ENCODE peak calls at places on chromosomes 3 and 15, in five cellular contexts. C is adrenal gland, Y is Peyer's patch, E is uterus, H is left ventricle myocardium inferior. Z is an unnamed sample. For H3K4me1, the result is how much of the 10 kb centered on the place peaks cover.

GRCh38 chr3:43759297-43759782 is 68.6 kb downstream of the ABHD5 start:
- DNase-seq in C (no peak), Y (no peak), E (no peak), H (peak), Z (no peak)

GRCh38 chr3:29438580-29438979 is 157.7 kb downstream of the RBMS3 start:
- DNase-seq in C (no peak), Y (no peak), E (no peak), H (no peak), Z (no peak)

GRCh38 chr15:75073197-75073596 is 49.8 kb downstream of the PPCDC start:
- DNase-seq in C (peak), Y (no peak), E (no peak), H (no peak), Z (no peak)

GRCh38 chr15:88900309-88900981 is 5.1 kb upstream of the HAPLN3 start:
- DNase-seq in C (no peak), Y (no peak), E (no peak), H (no peak), Z (no peak)

GRCh38 chr3:158539414-158540014 is 31.5 kb upstream of the MLF1 start:
- DNase-seq in C (peak), Y (no peak), E (no peak), H (no peak), Z (peak)

GRCh38 chr3:124846189-124846588 is 41.0 kb downstream of the ITGB5 start:
- DNase-seq in C (no peak), Y (no peak), E (peak), H (no peak), Z (no peak)

GRCh38 chr3:143831208-143831607 is 17.1 kb downstream of the SLC9A9 start:
- DNase-seq in C (no peak), Y (no peak), E (no peak), H (no peak), Z (no peak)

GRCh38 chr3:73399106-73399505 is 225.6 kb downstream of the PDZRN3 start:
- DNase-seq in C (no peak), Y (no peak), E (no peak), H (no peak), Z (no peak)

GRCh38 chr15:88627463-88627862 is 6.3 kb downstream of the AEN start:
- DNase-seq in C (no peak), Y (peak), E (no peak), H (no peak), Z (peak)

GRCh38 chr15:57591237-57591821 is 375 bp upstream of the MYZAP start:
- DNase-seq in C (no peak), Y (no peak), E (no peak), H (no peak), Z (no peak)

GRCh38 chr3:154540950-154541604 is 111.1 kb upstream of the GPR149 start:
- DNase-seq in C (no peak), Y (no peak), E (no peak), H (no peak), Z (no peak)
- H3K4me1 ChIP-seq in C (under half), Y (under half), E (under half), H (under half), Z (under half)

GRCh38 chr3:141082064-141082463 is 30.9 kb downstream of the SPSB4 start:
- DNase-seq in C (no peak), Y (no peak), E (no peak), H (no peak), Z (no peak)
- H3K4me1 ChIP-seq in C (under half), Y (under half), E (under half), H (half or more), Z (under half)

GRCh38 chr3:15354485-15354884 is 22.1 kb upstream of the SH3BP5 start:
- DNase-seq in C (no peak), Y (no peak), E (no peak), H (no peak), Z (no peak)
- H3K4me1 ChIP-seq in C (under half), Y (under half), E (under half), H (under half), Z (under half)

GRCh38 chr15:55619783-55620182 is 31.6 kb upstream of the PYGO1 start:
- DNase-seq in C (no peak), Y (no peak), E (no peak), H (no peak), Z (no peak)
- H3K4me1 ChIP-seq in C (under half), Y (under half), E (under half), H (under half), Z (under half)

GRCh38 chr3:172138792-172139507 is 99.6 kb downstream of the FNDC3B start:
- DNase-seq in C (peak), Y (no peak), E (peak), H (no peak), Z (no peak)
- H3K4me1 ChIP-seq in C (half or more), Y (half or more), E (under half), H (half or more), Z (under half)

GRCh38 chr3:48949376-48949717 is 30.7 kb downstream of the ARIH2 start:
- DNase-seq in C (no peak), Y (no peak), E (no peak), H (no peak), Z (no peak)

GRCh38 chr3:48945856-48946549 is 27.4 kb downstream of the ARIH2 start:
- DNase-seq in C (no peak), Y (no peak), E (no peak), H (no peak), Z (peak)

GRCh38 chr3:48950051-48950450 is 31.4 kb downstream of the ARIH2 start:
- DNase-seq in C (no peak), Y (no peak), E (no peak), H (no peak), Z (no peak)

DNA sequence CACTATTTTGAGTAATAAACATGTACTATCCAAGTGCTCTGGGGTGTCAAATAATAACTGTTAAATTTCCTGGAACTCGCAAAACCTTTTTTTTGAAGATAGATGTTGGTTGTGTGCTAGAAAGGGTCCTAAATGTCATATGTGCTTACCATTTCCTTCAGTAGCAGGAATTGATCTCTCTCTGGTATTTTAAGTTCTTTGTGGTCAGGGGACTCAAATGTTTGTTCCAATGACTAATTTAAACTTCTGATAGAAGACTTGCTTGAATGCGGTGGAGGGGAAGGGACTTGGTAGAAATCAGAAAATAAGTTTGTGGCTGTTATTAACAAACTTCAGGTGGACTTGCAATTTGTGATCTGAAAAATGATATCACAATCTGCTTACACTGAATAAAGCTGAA is 26.8 kb downstream of the ARIH2 start:
- DNase-seq in C (no peak), Y (no peak), E (no peak), H (no peak), Z (no peak)
- H3K4me1 ChIP-seq in C (under half), Y (under half), E (under half), H (half or more), Z (under half)

Z was measured in CD4-positive, CD25-positive, alpha-beta regulatory T cell.